ENCODE peak calls at places on chromosomes 4 and X, in four cellular contexts. K, U, E and V are unnamed samples.
A peak's percentile ranks its signal among the peaks of the same experiment; 100 is the strongest.

GRCh38 chrX:47321978-47322377 is 48.4 kb upstream of the ZNF157 start:
- DNase-seq in E (no peak), U (no peak), K (peak; percentile 26), V (no peak)

GRCh38 chr4:114827651-114828050 is 229.0 kb downstream of the UGT8 start:
- DNase-seq in E (no peak), K (no peak), U (no peak), V (no peak)

GRCh38 chrX:102746134-102746584 is 25.6 kb downstream of the GPRASP3 start:
- DNase-seq in E (peak; percentile 10), K (peak; percentile 34), U (peak; percentile 48), V (no peak)

GRCh38 chr4:4789462-4789861 is 70.0 kb upstream of the MSX1 start:
- DNase-seq in K (no peak), U (no peak), E (no peak), V (no peak)

GRCh38 chrX:97267376-97267775 is 383.7 kb downstream of the RPA4 start:
- DNase-seq in K (no peak), E (peak; percentile 14), U (no peak), V (no peak)

GRCh38 chr4:6732441-6733357 is 16.7 kb downstream of the BLOC1S4 start:
- DNase-seq in U (peak; percentile 85), E (peak; percentile 91), K (no peak), V (no peak)

GRCh38 chr4:31069151-31069550 is 349.0 kb downstream of the PCDH7 start:
- DNase-seq in K (no peak), E (no peak), U (no peak), V (no peak)

GRCh38 chrX:53195401-53195800 is 29.6 kb downstream of the KDM5C start:
- DNase-seq in E (no peak), K (no peak), U (no peak), V (no peak)

GRCh38 chrX:132818638-132819037 is 139.8 kb downstream of the HS6ST2 start:
- DNase-seq in K (no peak), E (no peak), U (no peak), V (no peak)

GRCh38 chr4:90419124-90419711 is 292.0 kb downstream of the CCSER1 start:
- DNase-seq in E (peak; percentile 48), U (no peak), K (no peak), V (no peak)

GRCh38 chrX:9885150-9885549 is 82.0 kb upstream of the CLDN34 start:
- DNase-seq in E (peak; percentile 64), K (peak; percentile 76), U (peak; percentile 56), V (peak; percentile 35)

GRCh38 chrX:54473993-54474859 is 21.8 kb downstream of the FGD1 start:
- DNase-seq in K (no peak), U (no peak), E (no peak), V (no peak)

GRCh38 chrX:153493085-153493484 is 1.7 kb upstream of the BGN start:
- DNase-seq in K (no peak), E (no peak), U (no peak), V (no peak)

GRCh38 chr4:7101692-7102515 is 34.0 kb upstream of the GRPEL1 start:
- DNase-seq in E (peak; percentile 59), U (peak; percentile 79), K (peak; percentile 82), V (peak; percentile 34)

GRCh38 chr4:88735554-88735953 is 37.9 kb upstream of the NAP1L5 start:
- DNase-seq in E (peak; percentile 31), K (no peak), U (no peak), V (no peak)

GRCh38 chr4:79682801-79683217 is 274.8 kb upstream of the GK2 start:
- DNase-seq in K (no peak), E (no peak), U (no peak), V (no peak)

GRCh38 chrX:115147220-115147619 is 42.0 kb upstream of the RBMXL3 start:
- DNase-seq in K (no peak), E (peak; percentile 38), U (no peak), V (no peak)

GRCh38 chrX:112521658-112522057 is 158.1 kb downstream of the LHFPL1 start:
- DNase-seq in E (no peak), K (no peak), U (no peak), V (no peak)

GRCh38 chr4:103786014-103786413 is 66.2 kb upstream of the TACR3 start:
- DNase-seq in U (no peak), E (peak; percentile 46), K (peak; percentile 57), V (no peak)

GRCh38 chr4:80173387-80173786 is 23.9 kb upstream of the PRDM8 start:
- DNase-seq in K (no peak), E (peak; percentile 91), U (no peak), V (no peak)

GRCh38 chrX:46935295-46935694 is 23.1 kb downstream of the JADE3 start:
- DNase-seq in E (no peak), K (no peak), U (no peak), V (no peak)

GRCh38 chr4:13261486-13262257 is 222.5 kb downstream of the RAB28 start:
- DNase-seq in U (no peak), K (no peak), E (no peak), V (no peak)

GRCh38 chrX:3501833-3502535 is 155.5 kb upstream of the MXRA5 start:
- DNase-seq in K (no peak), E (no peak), U (peak; percentile 53), V (no peak)

GRCh38 chr4:176717237-176717636 is 75.5 kb downstream of the VEGFC start:
- DNase-seq in K (no peak), E (no peak), U (no peak), V (no peak)

GRCh38 chrX:150680974-150681373 is 12.2 kb upstream of the MTMR1 start:
- DNase-seq in K (peak; percentile 37), U (no peak), E (peak; percentile 44), V (no peak)

GRCh38 chr4:14254252-14254651 is 626.7 kb upstream of the BOD1L1 start:
- DNase-seq in E (peak; percentile 59), K (peak; percentile 61), U (no peak), V (peak; percentile 23)

GRCh38 chrX:41558531-41558930 is 111.4 kb downstream of the NYX start:
- DNase-seq in E (peak; percentile 50), K (no peak), U (no peak), V (no peak)

GRCh38 chrX:154020500-154021115 is 906 bp upstream of the IRAK1 start:
- DNase-seq in E (no peak), K (no peak), U (no peak), V (no peak)

GRCh38 chr4:138190452-138190858 is 51.7 kb downstream of the SLC7A11 start:
- DNase-seq in U (no peak), K (no peak), E (no peak), V (no peak)

GRCh38 chrX:68647156-68647957 is at the start of gene STARD8:
- DNase-seq in E (peak; percentile 29), K (peak; percentile 41), U (peak; percentile 53), V (no peak)

GRCh38 chr4:23894021-23894420 is 4.2 kb upstream of the PPARGC1A start:
- DNase-seq in U (no peak), K (no peak), E (no peak), V (no peak)

GRCh38 chrX:66046612-66047235 is 6.8 kb upstream of the VSIG4 start:
- DNase-seq in U (no peak), E (no peak), K (no peak), V (no peak)

GRCh38 chrX:118392726-118393125 is 46.8 kb downstream of the WDR44 start:
- DNase-seq in U (no peak), E (no peak), K (no peak), V (no peak)

GRCh38 chrX:45202171-45202570 is 1.5 kb upstream of the DIPK2B start:
- DNase-seq in E (no peak), K (no peak), U (no peak), V (no peak)

DNA sequence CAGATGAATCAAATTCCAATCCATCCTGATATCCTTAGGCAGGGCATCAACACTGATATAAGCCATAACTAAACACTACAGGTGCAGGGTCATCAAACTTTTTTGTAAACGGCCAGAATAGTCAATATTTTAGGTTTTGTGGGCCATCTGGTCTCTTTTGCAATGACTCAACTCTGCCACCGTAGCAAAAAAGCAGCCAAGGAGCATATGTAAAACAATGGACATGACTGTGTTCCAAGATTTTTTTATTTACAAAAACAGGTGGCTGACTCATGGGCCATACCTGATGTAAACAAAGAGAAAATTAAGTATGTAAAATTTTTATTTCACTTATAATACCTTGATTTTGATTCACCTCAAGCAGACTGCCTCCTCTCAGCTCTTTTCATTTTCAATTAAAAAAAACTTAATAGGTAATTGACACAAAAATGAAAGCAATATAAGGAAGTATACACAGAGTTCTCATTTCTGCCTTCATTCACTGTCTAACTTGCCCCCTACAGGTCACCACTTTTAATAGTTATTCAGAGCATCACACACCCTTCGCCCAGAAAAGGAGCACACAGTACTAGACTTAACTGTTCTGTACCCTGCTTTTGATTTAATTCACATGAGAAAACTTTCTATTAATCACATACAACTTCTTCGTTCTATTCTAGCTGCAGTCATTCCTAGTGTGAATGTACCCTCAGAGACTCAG is 35.3 kb upstream of the GPM6B start:
- DNase-seq in K (no peak), U (no peak), E (peak; percentile 15), V (no peak)
- TF ChIP-seq CTCF in K (no peak), U (no peak), E (no peak), V (no peak)

GRCh38 chrX:82218361-82218760 is 1016.5 kb downstream of the SH3BGRL start:
- DNase-seq in E (peak; percentile 33), U (no peak), K (no peak), V (no peak)
- TF ChIP-seq CTCF in E (no peak), U (no peak), K (peak; percentile 49), V (no peak)

DNA sequence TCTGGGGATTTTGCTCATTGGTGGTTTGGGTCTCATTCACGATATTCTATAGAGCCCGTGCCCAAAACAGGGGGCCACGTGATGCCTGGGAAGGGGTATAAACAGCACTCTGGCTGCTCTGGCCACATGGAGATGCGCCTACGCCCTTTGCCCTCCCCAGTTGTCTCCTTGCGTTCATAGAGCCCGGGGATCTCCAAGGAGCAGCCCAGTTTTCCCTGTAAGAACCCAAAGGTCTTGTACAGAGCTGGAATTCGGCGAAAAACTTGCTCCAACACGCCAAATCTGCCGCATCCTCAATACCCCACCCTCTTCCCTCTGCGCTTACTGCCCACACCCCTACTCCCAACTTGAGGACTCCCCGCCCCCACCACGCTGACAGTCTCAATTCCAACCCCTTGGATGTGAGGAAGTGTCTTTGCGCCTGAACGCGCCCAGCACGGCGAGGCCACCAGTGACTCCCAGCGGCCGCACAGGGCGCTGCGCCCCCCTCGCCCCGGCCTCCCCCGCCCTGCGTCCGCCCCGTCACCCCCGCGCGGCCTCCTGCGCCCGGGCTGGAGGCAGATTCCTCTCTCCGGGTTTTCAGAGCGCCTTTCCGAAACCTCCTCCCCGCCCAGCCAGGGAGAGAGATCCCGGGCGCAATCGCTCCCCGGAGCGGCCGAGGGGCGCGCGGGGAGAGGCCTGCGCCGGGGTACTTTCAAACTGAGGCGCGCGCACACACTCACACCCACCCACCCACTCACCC is at the start of gene NHS:
- DNase-seq in U (peak; percentile 64), E (peak; percentile 65), K (peak; percentile 49), V (no peak)
- TF ChIP-seq CTCF in U (peak; percentile 31), E (peak; percentile 28), K (peak; percentile 57), V (no peak)

GRCh38 chrX:129227376-129227775 is 295.9 kb downstream of the SMARCA1 start:
- DNase-seq in E (no peak), U (no peak), K (no peak), V (no peak)
- TF ChIP-seq CTCF in E (no peak), U (no peak), K (no peak), V (no peak)